ENCODE peak calls at places on chromosomes 2 and 18, in four cellular contexts. One of them, this sample, is unnamed. For H3K4me1, the result is how much of the 10 kb centered on the place peaks cover.

GRCh38 chr2:35410431-35411061 is 945.0 kb upstream of the CRIM1 start:
- DNase-seq in psoas muscle: peak
- DNase-seq in ovary: peak
- DNase-seq in colonic mucosa: peak
- DNase-seq in this sample: no peak

GRCh38 chr2:2613279-2614199 is 282.5 kb upstream of the MYT1L start:
- DNase-seq in psoas muscle: peak
- DNase-seq in ovary: peak
- DNase-seq in colonic mucosa: peak
- DNase-seq in this sample: no peak

GRCh38 chr18:55588001-55588875 is at the start of gene TCF4:
- DNase-seq in psoas muscle: peak
- DNase-seq in ovary: peak
- DNase-seq in colonic mucosa: peak
- DNase-seq in this sample: peak

GRCh38 chr18:31325051-31325450 is 7.1 kb downstream of the DSG1 start:
- DNase-seq in psoas muscle: no peak
- DNase-seq in ovary: no peak
- DNase-seq in colonic mucosa: no peak
- DNase-seq in this sample: peak

GRCh38 chr2:225814554-225814953 is 415.0 kb downstream of the NYAP2 start:
- DNase-seq in psoas muscle: no peak
- DNase-seq in ovary: no peak
- DNase-seq in colonic mucosa: no peak
- DNase-seq in this sample: no peak

GRCh38 chr2:124995185-124995912 is 970.3 kb downstream of the CNTNAP5 start:
- DNase-seq in psoas muscle: no peak
- DNase-seq in ovary: no peak
- DNase-seq in colonic mucosa: no peak
- DNase-seq in this sample: no peak

GRCh38 chr2:85792783-85793441 is 39.1 kb downstream of the ATOH8 start:
- DNase-seq in psoas muscle: peak
- DNase-seq in ovary: peak
- DNase-seq in colonic mucosa: no peak
- DNase-seq in this sample: peak

GRCh38 chr2:10709290-10709939 is 12.0 kb upstream of the ATP6V1C2 start:
- DNase-seq in psoas muscle: no peak
- DNase-seq in ovary: no peak
- DNase-seq in colonic mucosa: peak
- DNase-seq in this sample: no peak

GRCh38 chr18:67281746-67282145 is 234.8 kb downstream of the DSEL start:
- DNase-seq in psoas muscle: no peak
- DNase-seq in ovary: no peak
- DNase-seq in colonic mucosa: no peak
- DNase-seq in this sample: no peak

GRCh38 chr18:29737620-29738019 is 1304.9 kb downstream of the DSC3 start:
- DNase-seq in psoas muscle: peak
- DNase-seq in ovary: no peak
- DNase-seq in colonic mucosa: no peak
- DNase-seq in this sample: no peak

GRCh38 chr2:234975611-234976010 is 23.8 kb downstream of the SH3BP4 start:
- DNase-seq in psoas muscle: peak
- DNase-seq in ovary: no peak
- DNase-seq in colonic mucosa: no peak
- DNase-seq in this sample: no peak

GRCh38 chr2:127348421-127349000 is 39.3 kb downstream of the MAP3K2 start:
- DNase-seq in psoas muscle: no peak
- DNase-seq in ovary: no peak
- DNase-seq in colonic mucosa: no peak
- DNase-seq in this sample: no peak

GRCh38 chr2:223647258-223647952 is 45.2 kb upstream of the SCG2 start:
- DNase-seq in psoas muscle: no peak
- DNase-seq in ovary: no peak
- DNase-seq in colonic mucosa: no peak
- DNase-seq in this sample: no peak

GRCh38 chr18:23354625-23355024 is 98.5 kb upstream of the RIOK3 start:
- DNase-seq in psoas muscle: no peak
- DNase-seq in ovary: no peak
- DNase-seq in colonic mucosa: no peak
- DNase-seq in this sample: no peak

GRCh38 chr2:180614776-180615175 is 365.6 kb upstream of the UBE2E3 start:
- DNase-seq in psoas muscle: no peak
- DNase-seq in ovary: no peak
- DNase-seq in colonic mucosa: no peak
- DNase-seq in this sample: no peak

GRCh38 chr2:41853427-41854191 is 194.2 kb upstream of the PKDCC start:
- DNase-seq in psoas muscle: no peak
- DNase-seq in ovary: peak
- DNase-seq in colonic mucosa: peak
- DNase-seq in this sample: peak

GRCh38 chr2:149143734-149144133 is 105.2 kb downstream of the LYPD6B start:
- DNase-seq in psoas muscle: no peak
- DNase-seq in ovary: no peak
- DNase-seq in colonic mucosa: no peak
- DNase-seq in this sample: no peak

GRCh38 chr2:109285244-109285651 is 156.2 kb downstream of the SH3RF3 start:
- DNase-seq in psoas muscle: peak
- DNase-seq in ovary: no peak
- DNase-seq in colonic mucosa: no peak
- DNase-seq in this sample: no peak

GRCh38 chr18:79898952-79899608 is 52.4 kb downstream of the SLC66A2 start:
- DNase-seq in psoas muscle: peak
- DNase-seq in ovary: no peak
- DNase-seq in colonic mucosa: no peak
- DNase-seq in this sample: no peak

GRCh38 chr2:48727560-48727959 is 28.0 kb downstream of the LHCGR start:
- DNase-seq in psoas muscle: no peak
- DNase-seq in ovary: no peak
- DNase-seq in colonic mucosa: no peak
- DNase-seq in this sample: no peak

GRCh38 chr2:180730976-180731375 is 249.4 kb upstream of the UBE2E3 start:
- DNase-seq in psoas muscle: no peak
- DNase-seq in ovary: no peak
- DNase-seq in colonic mucosa: no peak
- DNase-seq in this sample: no peak

GRCh38 chr2:48346124-48346536 is 183.8 kb upstream of the STON1 start:
- DNase-seq in psoas muscle: peak
- DNase-seq in ovary: peak
- DNase-seq in colonic mucosa: peak
- DNase-seq in this sample: no peak

GRCh38 chr2:7530001-7530400 is 612.8 kb downstream of the RNF144A start:
- DNase-seq in psoas muscle: no peak
- DNase-seq in ovary: no peak
- DNase-seq in colonic mucosa: no peak
- DNase-seq in this sample: no peak

GRCh38 chr2:191178066-191178701 is 27.4 kb upstream of the STAT4 start:
- DNase-seq in psoas muscle: no peak
- DNase-seq in ovary: no peak
- DNase-seq in colonic mucosa: no peak
- DNase-seq in this sample: no peak

GRCh38 chr2:204923957-204924356 is 378.7 kb downstream of the PARD3B start:
- DNase-seq in psoas muscle: no peak
- DNase-seq in ovary: no peak
- DNase-seq in colonic mucosa: no peak
- DNase-seq in this sample: no peak

GRCh38 chr2:169105433-169105832 is 36.1 kb downstream of the DHRS9 start:
- DNase-seq in psoas muscle: no peak
- DNase-seq in ovary: no peak
- DNase-seq in colonic mucosa: no peak
- DNase-seq in this sample: no peak

GRCh38 chr2:219661197-219661954 is 33.9 kb downstream of the SLC4A3 start:
- DNase-seq in psoas muscle: no peak
- DNase-seq in ovary: no peak
- DNase-seq in colonic mucosa: no peak
- DNase-seq in this sample: no peak

GRCh38 chr2:28709101-28709500 is 42.5 kb upstream of the PPP1CB start:
- DNase-seq in psoas muscle: no peak
- DNase-seq in ovary: no peak
- DNase-seq in colonic mucosa: peak
- DNase-seq in this sample: no peak

GRCh38 chr2:30233142-30233961 is 2.0 kb downstream of the LBH start:
- DNase-seq in psoas muscle: no peak
- DNase-seq in ovary: no peak
- DNase-seq in colonic mucosa: no peak
- DNase-seq in this sample: no peak

GRCh38 chr2:216340280-216340631 is 32.0 kb downstream of the MARCHF4 start:
- DNase-seq in psoas muscle: no peak
- DNase-seq in ovary: no peak
- DNase-seq in colonic mucosa: no peak
- DNase-seq in this sample: no peak

GRCh38 chr2:136135924-136136906 is 18.3 kb upstream of the CXCR4 start:
- DNase-seq in psoas muscle: no peak
- DNase-seq in ovary: no peak
- DNase-seq in colonic mucosa: peak
- DNase-seq in this sample: no peak
- H3K27ac ChIP-seq in psoas muscle: no peak
- H3K27ac ChIP-seq in ovary: no peak
- H3K27ac ChIP-seq in colonic mucosa: peak
- H3K27ac ChIP-seq in this sample: no peak

DNA sequence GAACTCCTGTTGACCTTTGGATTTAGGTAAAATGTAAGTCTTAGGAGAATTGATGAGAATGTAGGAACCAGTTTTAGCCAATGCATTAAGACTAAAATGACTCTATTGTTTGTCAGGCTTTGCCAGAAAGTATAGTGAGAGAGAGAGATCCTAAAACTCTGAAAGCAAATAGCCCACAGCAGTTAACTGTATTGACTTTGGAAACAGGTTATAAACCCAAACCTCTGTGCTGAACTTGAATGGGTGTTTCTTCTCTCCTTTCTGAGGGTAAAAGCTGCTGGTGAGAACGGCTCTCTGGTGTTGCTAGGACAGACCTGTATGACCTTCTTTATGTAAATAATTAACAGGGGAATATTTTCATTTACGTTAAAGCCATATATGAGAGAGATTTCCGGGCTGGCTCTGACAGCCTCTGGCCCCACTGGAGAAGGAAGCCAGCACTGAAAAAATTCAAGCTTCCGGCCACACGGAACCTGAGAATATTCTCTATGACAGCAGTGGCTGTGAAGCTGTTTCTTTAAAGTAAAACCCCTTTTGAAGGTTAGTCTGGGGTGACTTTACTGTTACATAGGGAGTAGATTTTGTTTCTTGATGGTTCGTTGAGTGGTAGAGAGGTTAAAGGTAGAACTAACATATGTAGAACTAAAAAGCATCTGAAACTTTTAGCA is 123.7 kb downstream of the SPTBN1 start:
- DNase-seq in psoas muscle: no peak
- DNase-seq in ovary: no peak
- DNase-seq in colonic mucosa: peak
- DNase-seq in this sample: no peak
- H3K4me1 ChIP-seq in psoas muscle: half or more
- H3K4me1 ChIP-seq in ovary: under half
- H3K4me1 ChIP-seq in colonic mucosa: half or more
- H3K4me1 ChIP-seq in this sample: under half

GRCh38 chr2:209614630-209615369 is 156.8 kb upstream of the UNC80 start:
- DNase-seq in psoas muscle: no peak
- DNase-seq in ovary: no peak
- DNase-seq in colonic mucosa: no peak
- DNase-seq in this sample: no peak

GRCh38 chr2:209619782-209620181 is 151.8 kb upstream of the UNC80 start:
- DNase-seq in psoas muscle: no peak
- DNase-seq in ovary: no peak
- DNase-seq in colonic mucosa: no peak
- DNase-seq in this sample: no peak

GRCh38 chr2:209610631-209611030 is 161.0 kb upstream of the UNC80 start:
- DNase-seq in psoas muscle: no peak
- DNase-seq in ovary: no peak
- DNase-seq in colonic mucosa: no peak
- DNase-seq in this sample: no peak

GRCh38 chr2:209609531-209609930 is 162.1 kb upstream of the UNC80 start:
- DNase-seq in psoas muscle: no peak
- DNase-seq in ovary: no peak
- DNase-seq in colonic mucosa: no peak
- DNase-seq in this sample: no peak

DNA sequence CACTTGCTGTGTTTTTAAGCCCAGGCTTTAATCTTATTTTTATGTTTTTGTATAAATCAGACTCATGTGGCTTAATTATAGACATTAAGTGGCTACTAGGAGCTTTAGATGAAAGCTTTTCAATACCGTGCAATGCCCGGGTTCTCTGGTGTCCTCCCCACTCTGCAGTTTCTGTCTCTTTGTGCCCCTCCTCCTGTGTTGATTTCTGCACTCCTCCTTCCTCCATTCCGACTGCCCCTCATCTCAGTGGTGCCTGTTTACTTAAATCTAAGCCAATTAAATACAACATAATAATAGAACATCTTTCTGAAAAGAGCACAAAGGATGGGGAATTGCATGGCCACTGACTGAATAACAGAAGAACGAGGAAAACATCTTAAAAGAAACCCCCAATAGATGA is 157.7 kb upstream of the UNC80 start:
- DNase-seq in psoas muscle: no peak
- DNase-seq in ovary: no peak
- DNase-seq in colonic mucosa: no peak
- DNase-seq in this sample: peak
- H3K27ac ChIP-seq in psoas muscle: no peak
- H3K27ac ChIP-seq in ovary: no peak
- H3K27ac ChIP-seq in colonic mucosa: no peak
- H3K27ac ChIP-seq in this sample: no peak

GRCh38 chr2:240374085-240374907 is 61.2 kb upstream of the GPC1 start:
- DNase-seq in psoas muscle: peak
- DNase-seq in ovary: peak
- DNase-seq in colonic mucosa: peak
- DNase-seq in this sample: peak

GRCh38 chr2:240375024-240375645 is 60.3 kb upstream of the GPC1 start:
- DNase-seq in psoas muscle: no peak
- DNase-seq in ovary: no peak
- DNase-seq in colonic mucosa: no peak
- DNase-seq in this sample: no peak

GRCh38 chr2:240371461-240372000 is 63.9 kb upstream of the GPC1 start:
- DNase-seq in psoas muscle: no peak
- DNase-seq in ovary: no peak
- DNase-seq in colonic mucosa: no peak
- DNase-seq in this sample: no peak

GRCh38 chr2:240372051-240372450 is 63.4 kb upstream of the GPC1 start:
- DNase-seq in psoas muscle: no peak
- DNase-seq in ovary: no peak
- DNase-seq in colonic mucosa: no peak
- DNase-seq in this sample: no peak

DNA sequence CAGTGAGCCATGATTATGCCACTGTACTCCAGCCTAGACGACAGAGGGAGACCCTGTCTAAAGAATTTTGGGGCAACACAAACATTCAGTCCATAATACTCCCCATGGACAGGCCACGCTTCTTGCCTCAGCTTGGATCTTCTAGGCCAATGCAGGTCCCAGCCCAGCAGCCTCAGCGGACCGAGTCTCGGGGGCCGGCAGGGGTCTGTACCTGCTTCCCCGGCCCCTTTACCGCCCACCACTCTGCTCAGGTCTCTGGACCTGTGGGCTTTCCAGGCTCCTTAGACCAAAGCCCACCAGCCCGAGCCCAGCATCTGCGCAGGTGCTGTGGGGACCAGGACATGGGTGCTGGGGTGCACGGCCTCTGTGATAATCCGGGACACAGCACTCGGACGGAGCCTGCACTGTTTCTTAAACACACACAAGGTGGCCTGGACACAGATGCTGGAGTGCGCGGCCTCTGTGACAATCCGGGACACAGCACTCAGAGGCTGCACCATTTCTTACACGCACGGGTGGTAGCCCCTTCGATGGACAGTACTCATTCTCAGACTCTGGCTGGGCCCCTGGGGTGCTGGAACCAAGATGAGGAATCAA is 62.1 kb upstream of the GPC1 start:
- DNase-seq in psoas muscle: no peak
- DNase-seq in ovary: no peak
- DNase-seq in colonic mucosa: no peak
- DNase-seq in this sample: no peak
- H3K4me1 ChIP-seq in psoas muscle: half or more
- H3K4me1 ChIP-seq in ovary: under half
- H3K4me1 ChIP-seq in colonic mucosa: under half
- H3K4me1 ChIP-seq in this sample: half or more

This sample was measured in SJSA1.